ENCODE peak calls at places on chromosomes 1 and 21, in six cellular contexts. K, I, P, G, F and O are unnamed samples.

GRCh38 chr1:20485527-20486456 is at the start of gene CAMK2N1:
- DNase-seq in K (peak; percentile 82), I (peak; percentile 46), P (peak; percentile 37), G (peak; percentile 41), F (no peak), O (peak; percentile 70)

GRCh38 chr1:165629848-165630628 is 996 bp upstream of the MGST3 start:
- DNase-seq in K (peak; percentile 87), I (no peak), P (peak; percentile 77), G (peak; percentile 68), F (no peak), O (peak; percentile 2)

GRCh38 chr1:24248859-24249258 is 61.8 kb upstream of the IFNLR1 start:
- DNase-seq in K (peak; percentile 63), I (no peak), P (no peak), G (no peak), F (no peak), O (no peak)

GRCh38 chr1:35524106-35524505 is 33.1 kb downstream of the KIAA0319L start:
- DNase-seq in K (no peak), I (no peak), P (no peak), G (no peak), F (no peak), O (no peak)

GRCh38 chr1:54955359-54955758 is 25.1 kb upstream of the TMEM61 start:
- DNase-seq in K (no peak), I (no peak), P (no peak), G (peak; percentile 50), F (no peak), O (no peak)

GRCh38 chr1:225780134-225780533 is 2.5 kb downstream of the SRP9 start:
- DNase-seq in K (no peak), I (no peak), P (no peak), G (no peak), F (no peak), O (no peak)

GRCh38 chr1:178278135-178278534 is 184.2 kb downstream of the RASAL2 start:
- DNase-seq in K (no peak), I (no peak), P (no peak), G (no peak), F (no peak), O (no peak)

GRCh38 chr1:86419277-86419903 is 4.6 kb upstream of the CLCA2 start:
- DNase-seq in K (peak; percentile 58), I (no peak), P (peak; percentile 10), G (peak; percentile 38), F (no peak), O (peak; percentile 19)

GRCh38 chr1:55310517-55310927 is 95.4 kb upstream of the USP24 start:
- DNase-seq in K (peak; percentile 32), I (no peak), P (no peak), G (peak; percentile 45), F (peak; percentile 81), O (peak; percentile 12)

GRCh38 chr1:101043776-101044175 is 18.2 kb upstream of the DPH5 start:
- DNase-seq in K (no peak), I (no peak), P (no peak), G (no peak), F (no peak), O (no peak)

GRCh38 chr1:209769171-209769904 is 13.5 kb downstream of the TRAF3IP3 start:
- DNase-seq in K (no peak), I (peak; percentile 61), P (no peak), G (peak; percentile 35), F (no peak), O (peak; percentile 57)

GRCh38 chr1:229758101-229759036 is 132.3 kb downstream of the URB2 start:
- DNase-seq in K (no peak), I (no peak), P (no peak), G (no peak), F (no peak), O (no peak)

GRCh38 chr1:217364220-217364619 is 266.7 kb downstream of the GPATCH2 start:
- DNase-seq in K (no peak), I (no peak), P (no peak), G (no peak), F (no peak), O (no peak)

GRCh38 chr1:25560788-25561187 is 17.4 kb downstream of the LDLRAP1 start:
- DNase-seq in K (no peak), I (no peak), P (no peak), G (no peak), F (no peak), O (no peak)

GRCh38 chr1:56064705-56065104 is 514.7 kb downstream of the PLPP3 start:
- DNase-seq in K (no peak), I (no peak), P (no peak), G (peak; percentile 37), F (no peak), O (no peak)

GRCh38 chr1:218488986-218489385 is 143.8 kb downstream of the TGFB2 start:
- DNase-seq in K (peak; percentile 51), I (no peak), P (no peak), G (no peak), F (no peak), O (peak; percentile 62)

GRCh38 chr1:201834621-201835020 is 5.7 kb downstream of the IPO9 start:
- DNase-seq in K (no peak), I (no peak), P (no peak), G (no peak), F (no peak), O (no peak)

GRCh38 chr1:203267347-203267846 is 37.9 kb upstream of the BTG2 start:
- DNase-seq in K (peak; percentile 95), I (peak; percentile 72), P (peak; percentile 63), G (peak; percentile 67), F (peak; percentile 91), O (peak; percentile 97)

GRCh38 chr1:84773195-84773594 is 82.9 kb upstream of the SSX2IP start:
- DNase-seq in K (no peak), I (no peak), P (no peak), G (no peak), F (no peak), O (no peak)

GRCh38 chr1:115746021-115746690 is 22.4 kb downstream of the CASQ2 start:
- DNase-seq in K (no peak), I (no peak), P (no peak), G (no peak), F (no peak), O (no peak)

GRCh38 chr1:1112237-1112985 is 3.5 kb downstream of the C1orf159 start:
- DNase-seq in K (no peak), I (no peak), P (no peak), G (no peak), F (no peak), O (no peak)

GRCh38 chr21:33976082-33976979 is 60.7 kb upstream of the ATP5PO start:
- DNase-seq in K (no peak), I (peak; percentile 27), P (peak; percentile 64), G (peak; percentile 91), F (no peak), O (peak; percentile 68)

GRCh38 chr1:165364432-165365133 is 8.1 kb upstream of the LMX1A start:
- DNase-seq in K (no peak), I (no peak), P (no peak), G (no peak), F (peak; percentile 27), O (peak; percentile 29)

GRCh38 chr21:36980280-36981048 is 14.0 kb upstream of the HLCS start:
- DNase-seq in K (peak; percentile 83), I (no peak), P (peak; percentile 8), G (no peak), F (no peak), O (no peak)

GRCh38 chr1:36710008-36710407 is 227.3 kb upstream of the CSF3R start:
- DNase-seq in K (no peak), I (no peak), P (no peak), G (no peak), F (no peak), O (no peak)

GRCh38 chr1:147243228-147243685 is 773 bp downstream of the CHD1L start:
- DNase-seq in K (peak; percentile 76), I (no peak), P (peak; percentile 55), G (peak; percentile 46), F (no peak), O (no peak)

GRCh38 chr21:19547951-19548635 is 1144.5 kb upstream of the TMPRSS15 start:
- DNase-seq in K (no peak), I (no peak), P (no peak), G (no peak), F (no peak), O (peak; percentile 82)

GRCh38 chr21:27806261-27806660 is 839.4 kb upstream of the ADAMTS5 start:
- DNase-seq in K (no peak), I (no peak), P (no peak), G (no peak), F (peak; percentile 1), O (no peak)

GRCh38 chr1:37308571-37308960 is 165.8 kb upstream of the ZC3H12A start:
- DNase-seq in K (peak; percentile 71), I (no peak), P (no peak), G (no peak), F (no peak), O (no peak)

GRCh38 chr1:67214420-67215174 is 48.3 kb downstream of the IL23R start:
- DNase-seq in K (peak; percentile 66), I (no peak), P (no peak), G (no peak), F (no peak), O (peak; percentile 44)

GRCh38 chr1:60911980-60912692 is 170.2 kb upstream of the NFIA start:
- DNase-seq in K (peak; percentile 76), I (no peak), P (peak; percentile 61), G (no peak), F (no peak), O (peak; percentile 86)

GRCh38 chr1:211478376-211478775 is 13.6 kb downstream of the RD3 start:
- DNase-seq in K (no peak), I (no peak), P (no peak), G (no peak), F (no peak), O (no peak)

GRCh38 chr1:241551759-241552638 is 19.8 kb downstream of the KMO start:
- DNase-seq in K (no peak), I (peak; percentile 13), P (no peak), G (no peak), F (no peak), O (no peak)

GRCh38 chr1:169698976-169699375 is 12.4 kb downstream of the SELL start:
- DNase-seq in K (no peak), I (no peak), P (no peak), G (no peak), F (no peak), O (no peak)